ENCODE peak calls at places on chromosome 9, in eight cellular contexts. D is cardiac muscle cell, R is fibroblast of lung, M is neural progenitor cell, C is Peyer's patch, J is stomach, O is right atrium auricular region, A is heart left ventricle. U is an unnamed sample.

GRCh38 chr9:115524467-115525059 is 406.6 kb upstream of the TNC start:
- DNase-seq in C (no peak), A (no peak), D (peak; percentile 84), R (peak; percentile 80), M (peak; percentile 75), J (no peak), O (no peak), U (no peak)

GRCh38 chr9:29006603-29007002 is 1433.3 kb upstream of the C9orf72 start:
- DNase-seq in O (no peak), J (no peak), C (no peak), D (no peak), A (no peak), M (no peak), R (no peak), U (no peak)

GRCh38 chr9:21752003-21752402 is 50.4 kb upstream of the MTAP start:
- DNase-seq in J (no peak), C (no peak), M (peak; percentile 12), A (no peak), D (no peak), O (no peak), R (no peak), U (no peak)

GRCh38 chr9:127185181-127185580 is 62.7 kb upstream of the ANGPTL2 start:
- DNase-seq in J (no peak), M (no peak), O (no peak), D (no peak), A (no peak), C (peak; percentile 14), R (no peak), U (no peak)

GRCh38 chr9:111099199-111100005 is 61.1 kb upstream of the LPAR1 start:
- DNase-seq in A (no peak), O (no peak), M (peak; percentile 91), C (no peak), D (no peak), J (no peak), R (no peak), U (no peak)

GRCh38 chr9:112061152-112061740 is 113.9 kb downstream of the SUSD1 start:
- DNase-seq in J (peak; percentile 55), D (peak; percentile 97), C (no peak), R (peak; percentile 97), O (peak; percentile 80), A (peak; percentile 67), M (no peak), U (no peak)

GRCh38 chr9:72718503-72718902 is 197.1 kb downstream of the TMC1 start:
- DNase-seq in J (no peak), D (no peak), O (no peak), R (no peak), C (no peak), M (no peak), A (no peak), U (no peak)

GRCh38 chr9:76542360-76542759 is 83.4 kb downstream of the GCNT1 start:
- DNase-seq in D (no peak), R (no peak), A (no peak), M (peak; percentile 31), C (no peak), J (no peak), O (no peak), U (no peak)

GRCh38 chr9:136328622-136329041 is 1.3 kb downstream of the GPSM1 start:
- DNase-seq in O (no peak), A (peak; percentile 58), M (peak; percentile 81), C (no peak), D (peak; percentile 68), R (peak; percentile 73), J (no peak), U (peak; percentile 44)

GRCh38 chr9:38017149-38017884 is 51.7 kb downstream of the SHB start:
- DNase-seq in D (peak; percentile 59), J (peak; percentile 84), M (peak; percentile 97), C (no peak), A (peak; percentile 78), R (no peak), O (no peak), U (peak; percentile 87)

GRCh38 chr9:76615149-76615548 is 149.1 kb upstream of the PCA3 start:
- DNase-seq in J (peak; percentile 75), R (peak; percentile 29), O (no peak), A (no peak), D (peak; percentile 75), M (no peak), C (peak; percentile 51), U (no peak)

GRCh38 chr9:128724744-128725211 is 851 bp upstream of the ZDHHC12 start:
- DNase-seq in C (peak; percentile 83), R (peak; percentile 61), O (peak; percentile 77), J (peak; percentile 59), A (peak; percentile 85), M (peak; percentile 90), D (peak; percentile 87), U (peak; percentile 51)

GRCh38 chr9:13778486-13779110 is 499.1 kb upstream of the MPDZ start:
- DNase-seq in J (no peak), R (no peak), M (peak; percentile 63), C (no peak), O (no peak), D (peak; percentile 37), A (no peak), U (no peak)

GRCh38 chr9:128072144-128073021 is 4.4 kb downstream of the SLC25A25 start:
- DNase-seq in D (peak; percentile 82), C (no peak), J (peak; percentile 76), O (peak; percentile 97), R (peak; percentile 93), A (no peak), M (no peak), U (no peak)

GRCh38 chr9:71144495-71144894 is 23.1 kb upstream of the TRPM3 start:
- DNase-seq in C (no peak), J (no peak), D (no peak), A (no peak), R (no peak), M (no peak), O (no peak), U (no peak)

GRCh38 chr9:127955294-127956015 is 17.8 kb upstream of the DPM2 start:
- DNase-seq in C (peak; percentile 90), D (no peak), R (no peak), A (no peak), O (no peak), J (peak; percentile 85), M (peak; percentile 51), U (no peak)

GRCh38 chr9:98341157-98342102 is 86.0 kb upstream of the TBC1D2 start:
- DNase-seq in D (no peak), M (no peak), A (no peak), C (no peak), J (no peak), O (no peak), R (no peak), U (no peak)

GRCh38 chr9:137453643-137454081 is 5.5 kb downstream of the NSMF start:
- DNase-seq in A (peak; percentile 89), J (peak; percentile 82), R (peak; percentile 78), C (peak; percentile 74), D (peak; percentile 82), O (no peak), M (peak; percentile 97), U (no peak)

GRCh38 chr9:34563262-34563661 is 26.3 kb downstream of the CNTFR start:
- DNase-seq in D (no peak), M (no peak), O (no peak), R (no peak), C (no peak), J (no peak), A (no peak), U (no peak)

GRCh38 chr9:96333958-96334357 is 32.0 kb upstream of the HSD17B3 start:
- DNase-seq in O (no peak), D (no peak), R (no peak), M (no peak), A (no peak), J (no peak), C (no peak), U (no peak)

GRCh38 chr9:107989544-107989943 is 500.0 kb upstream of the KLF4 start:
- DNase-seq in D (peak; percentile 78), C (no peak), M (no peak), R (peak; percentile 33), O (peak; percentile 73), A (no peak), J (no peak), U (no peak)

GRCh38 chr9:36007852-36008251 is 28.9 kb upstream of the RECK start:
- DNase-seq in C (no peak), A (no peak), D (no peak), R (no peak), M (no peak), O (no peak), J (no peak), U (no peak)
- H3K27me3 ChIP-seq in C (no peaks in the 10 kb centered on the region), A (no peaks in the 10 kb centered on the region), D (peaks cover 55% of the 10 kb centered on the region), R (peaks cover 13% of the 10 kb centered on the region), M (peaks cover 73% of the 10 kb centered on the region), O (no peaks in the 10 kb centered on the region), J (no peaks in the 10 kb centered on the region), U (peaks cover 4% of the 10 kb centered on the region)

DNA sequence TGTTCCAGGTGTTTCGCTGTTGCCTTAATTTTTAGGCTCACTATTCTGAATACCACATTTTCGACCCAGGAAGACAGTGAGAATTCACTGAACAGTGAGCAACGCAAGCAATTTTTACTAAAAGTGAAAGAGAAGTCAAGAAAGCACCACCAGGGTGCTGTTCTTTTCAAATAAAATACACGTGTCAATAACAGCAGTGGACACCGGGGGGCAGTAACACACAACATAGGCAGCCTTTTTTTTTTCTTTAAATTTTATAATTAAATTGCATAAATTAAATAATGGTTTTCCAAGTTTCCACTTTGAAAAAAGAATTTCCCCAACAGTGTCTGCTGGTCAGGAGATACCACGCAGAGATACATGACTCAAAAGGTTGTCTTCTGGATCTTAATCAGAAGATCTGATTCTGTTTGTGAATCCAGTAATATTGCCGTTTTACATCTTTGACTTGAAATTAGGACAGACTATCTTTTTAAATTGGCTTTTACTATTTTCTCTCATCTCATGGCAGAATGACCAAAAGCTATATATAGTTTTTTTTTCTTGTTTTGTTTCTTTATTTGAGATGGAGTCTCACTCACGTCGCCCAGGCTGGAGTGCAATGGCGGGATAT is 47.1 kb upstream of the SH3GL2 start:
- DNase-seq in D (peak; percentile 69), J (peak; percentile 61), A (no peak), M (peak; percentile 65), R (peak; percentile 64), O (no peak), C (no peak), U (peak; percentile 34)
- H3K4me3 ChIP-seq in D (no peak overlapping the region), J (no peak overlapping the region), A (no peak overlapping the region), M (no peak overlapping the region), R (no peak overlapping the region), O (no peak overlapping the region), C (no peak overlapping the region), U (peak overlapping the region; percentile 37)

DNA sequence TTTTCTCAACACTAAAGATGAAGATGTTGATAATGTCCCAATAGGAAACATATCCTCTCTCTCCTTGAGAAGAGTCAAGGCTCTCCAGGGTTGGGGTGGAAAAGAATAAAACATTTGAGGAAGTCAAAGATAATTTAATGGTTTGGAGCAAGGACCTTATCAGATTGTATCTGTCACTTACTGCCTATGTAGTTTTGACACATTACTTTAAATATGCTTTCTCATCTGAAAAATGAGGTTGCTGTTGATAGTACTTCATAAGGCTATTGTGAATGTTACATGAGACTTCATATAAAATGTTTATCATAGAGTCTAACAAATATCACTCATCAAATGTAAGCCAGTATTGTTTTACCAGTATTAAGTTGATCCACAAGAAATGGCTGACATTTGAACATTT is 48.7 kb downstream of the BAAT start:
- DNase-seq in R (no peak), D (no peak), M (no peak), C (no peak), O (no peak), J (no peak), A (no peak), U (no peak)
- TF ChIP-seq CTCF in R (no peak), D (no peak), M (no peak), C (no peak), O (no peak), J (no peak), A (no peak), U (no peak)

DNA sequence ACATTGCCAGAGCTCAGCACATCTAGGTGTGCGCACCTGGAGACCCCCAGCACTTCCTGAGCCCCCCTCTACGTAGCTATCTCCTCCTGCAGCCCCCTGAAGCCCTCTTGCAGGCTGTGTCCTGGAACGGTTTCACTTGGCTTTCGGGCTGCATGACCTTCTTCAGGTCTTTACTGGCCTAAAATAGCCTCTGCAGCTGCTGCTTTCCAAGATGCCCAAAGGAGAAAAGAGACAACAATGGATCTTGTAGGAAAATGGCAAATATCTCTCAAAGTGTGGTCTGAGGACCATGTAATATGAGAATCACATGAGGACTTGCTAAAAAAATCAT is 6.6 kb upstream of the ERMP1 start:
- DNase-seq in O (no peak), R (no peak), J (no peak), C (no peak), A (no peak), D (no peak), M (no peak), U (no peak)
- H3K27me3 ChIP-seq in O (no peaks in the 10 kb centered on the region), R (no peaks in the 10 kb centered on the region), J (no peaks in the 10 kb centered on the region), C (no peaks in the 10 kb centered on the region), A (no peaks in the 10 kb centered on the region), D (no peaks in the 10 kb centered on the region), M (no peaks in the 10 kb centered on the region), U (no peaks in the 10 kb centered on the region)

U was measured in dorsolateral prefrontal cortex.